ENCODE peak calls at places on chromosomes 4 and X, in six cellular contexts. U is suprapubic skin, I is GM23248, A is GM13977, C is bronchial epithelial cell, J is fibroblast of mammary gland. S is an unnamed sample.

GRCh38 chrX:41332408-41332987 is 1.5 kb upstream of the DDX3X start:
- DNase-seq in U (no peak), I (peak), A (peak), C (no peak), J (no peak), S (no peak)

GRCh38 chrX:123927845-123928244 is 33.7 kb upstream of the STAG2 start:
- DNase-seq in U (no peak), I (no peak), A (no peak), C (no peak), J (no peak), S (no peak)

GRCh38 chrX:103552236-103552635 is 32.9 kb upstream of the RAB40A start:
- DNase-seq in U (no peak), I (no peak), A (no peak), C (no peak), J (peak), S (no peak)

GRCh38 chr4:4259484-4260100 is 11.6 kb upstream of the TMEM128 start:
- DNase-seq in U (no peak), I (no peak), A (no peak), C (no peak), J (peak), S (no peak)

GRCh38 chr4:90061881-90062280 is 65.3 kb upstream of the CCSER1 start:
- DNase-seq in U (no peak), I (no peak), A (no peak), C (no peak), J (no peak), S (no peak)

GRCh38 chrX:7941390-7942042 is 14.3 kb upstream of the PNPLA4 start:
- DNase-seq in U (no peak), I (peak), A (no peak), C (no peak), J (peak), S (no peak)

GRCh38 chrX:50448565-50448964 is 22.1 kb downstream of the DGKK start:
- DNase-seq in U (no peak), I (peak), A (no peak), C (peak), J (peak), S (peak)

GRCh38 chr4:61922766-61923165 is 722.6 kb downstream of the ADGRL3 start:
- DNase-seq in U (no peak), I (no peak), A (no peak), C (peak), J (no peak), S (no peak)

GRCh38 chr4:137677851-137678250 is 145.6 kb upstream of the PCDH18 start:
- DNase-seq in U (no peak), I (peak), A (no peak), C (peak), J (peak), S (no peak)

GRCh38 chr4:127250577-127250976 is 382.2 kb upstream of the INTU start:
- DNase-seq in U (no peak), I (no peak), A (no peak), C (no peak), J (no peak), S (no peak)

GRCh38 chr4:110472583-110473329 is 3.2 kb upstream of the ENPEP start:
- DNase-seq in U (no peak), I (no peak), A (no peak), C (no peak), J (no peak), S (no peak)

GRCh38 chr4:165865995-165866650 is 6.9 kb upstream of the TLL1 start:
- DNase-seq in U (no peak), I (no peak), A (no peak), C (no peak), J (no peak), S (no peak)

GRCh38 chr4:61500883-61501282 is 300.8 kb downstream of the ADGRL3 start:
- DNase-seq in U (no peak), I (no peak), A (no peak), C (peak), J (peak), S (no peak)

GRCh38 chrX:110132450-110133114 is 129.7 kb downstream of the TMEM164 start:
- DNase-seq in U (no peak), I (peak), A (no peak), C (no peak), J (no peak), S (no peak)

GRCh38 chr4:127140306-127140705 is 492.5 kb upstream of the INTU start:
- DNase-seq in U (no peak), I (peak), A (no peak), C (peak), J (peak), S (no peak)

GRCh38 chr4:184968784-184969201 is 49.5 kb upstream of the HELT start:
- DNase-seq in U (no peak), I (no peak), A (no peak), C (peak), J (no peak), S (no peak)

GRCh38 chr4:5276475-5277045 is 225.3 kb downstream of the STK32B start:
- DNase-seq in U (no peak), I (peak), A (no peak), C (no peak), J (no peak), S (no peak)

GRCh38 chr4:14289708-14290107 is 662.2 kb upstream of the BOD1L1 start:
- DNase-seq in U (no peak), I (no peak), A (no peak), C (peak), J (peak), S (no peak)

GRCh38 chr4:103948244-103949018 is 228.6 kb upstream of the TACR3 start:
- DNase-seq in U (no peak), I (no peak), A (no peak), C (peak), J (no peak), S (no peak)

GRCh38 chrX:21355831-21356230 is 18.4 kb upstream of the CNKSR2 start:
- DNase-seq in U (no peak), I (no peak), A (no peak), C (no peak), J (no peak), S (no peak)

GRCh38 chr4:16264798-16265197 is 38.5 kb upstream of the TAPT1 start:
- DNase-seq in U (no peak), I (peak), A (peak), C (peak), J (peak), S (peak)

GRCh38 chrX:108642273-108642628 is 94.1 kb downstream of the IRS4 start:
- DNase-seq in U (peak), I (no peak), A (no peak), C (no peak), J (no peak), S (no peak)

GRCh38 chr4:4843651-4844291 is 15.7 kb upstream of the MSX1 start:
- DNase-seq in U (peak), I (no peak), A (no peak), C (no peak), J (no peak), S (no peak)

GRCh38 chrX:152902502-152902820 is 4.6 kb downstream of the ZNF185 start:
- DNase-seq in U (no peak), I (no peak), A (no peak), C (no peak), J (no peak), S (no peak)

GRCh38 chr4:140038031-140038533 is 115.9 kb downstream of the MAML3 start:
- DNase-seq in U (no peak), I (peak), A (no peak), C (no peak), J (peak), S (no peak)

GRCh38 chr4:172323288-172323687 is 510.1 kb downstream of the GALNTL6 start:
- DNase-seq in U (no peak), I (no peak), A (no peak), C (no peak), J (no peak), S (no peak)

GRCh38 chr4:40672528-40673522 is 43.2 kb upstream of the RBM47 start:
- DNase-seq in U (no peak), I (peak), A (peak), C (peak), J (peak), S (peak)

GRCh38 chr4:175066923-175067627 is 148.9 kb downstream of the ADAM29 start:
- DNase-seq in U (no peak), I (no peak), A (no peak), C (peak), J (peak), S (no peak)

GRCh38 chrX:110846071-110846470 is 50.5 kb upstream of the CHRDL1 start:
- DNase-seq in U (no peak), I (no peak), A (no peak), C (no peak), J (peak), S (no peak)

GRCh38 chr4:72977936-72978485 is 91.5 kb downstream of the COX18 start:
- DNase-seq in U (no peak), I (no peak), A (no peak), C (peak), J (no peak), S (no peak)

GRCh38 chr4:59307609-59308008 is 1892.5 kb upstream of the ADGRL3 start:
- DNase-seq in U (no peak), I (no peak), A (no peak), C (no peak), J (no peak), S (no peak)

GRCh38 chrX:135112096-135112729 is 8.1 kb downstream of the ETDB start:
- DNase-seq in U (no peak), I (peak), A (no peak), C (peak), J (peak), S (no peak)

GRCh38 chr4:128355301-128355700 is 67.7 kb upstream of the PGRMC2 start:
- DNase-seq in U (no peak), I (peak), A (no peak), C (no peak), J (no peak), S (no peak)

GRCh38 chr4:2304877-2305561 is 43.1 kb upstream of the MXD4 start:
- DNase-seq in U (peak), I (no peak), A (no peak), C (no peak), J (no peak), S (no peak)

GRCh38 chr4:153217440-153217839 is 13.2 kb downstream of the TRIM2 start:
- DNase-seq in U (no peak), I (peak), A (no peak), C (peak), J (peak), S (no peak)